ENCODE peak calls at places on chromosomes 6 and 20, in four cellular contexts. L, Q, E and J are unnamed samples.

GRCh38 chr6:157240059-157240959 is 83.0 kb downstream of the TMEM242 start:
- DNase-seq in L (peak; percentile 33), Q (peak; percentile 60), E (no peak), J (peak; percentile 71)

GRCh38 chr20:38730989-38731737 is 6.9 kb downstream of the SLC32A1 start:
- DNase-seq in L (peak; percentile 60), Q (peak; percentile 66), E (no peak), J (peak; percentile 48)

GRCh38 chr6:22173311-22173710 is 123.5 kb downstream of the PRL start:
- DNase-seq in L (no peak), Q (no peak), E (no peak), J (no peak)

GRCh38 chr6:130111031-130111430 is 92.7 kb downstream of the L3MBTL3 start:
- DNase-seq in L (peak; percentile 8), Q (no peak), E (no peak), J (peak; percentile 4)

GRCh38 chr6:80094017-80094416 is 12.5 kb upstream of the BCKDHB start:
- DNase-seq in L (peak; percentile 46), Q (peak; percentile 49), E (no peak), J (peak; percentile 49)

GRCh38 chr6:150395388-150396009 is 26.7 kb downstream of the IYD start:
- DNase-seq in L (peak; percentile 65), Q (peak; percentile 67), E (no peak), J (peak; percentile 65)

GRCh38 chr20:9075264-9076095 is 6.6 kb downstream of the PLCB4 start:
- DNase-seq in L (no peak), Q (no peak), E (no peak), J (no peak)

GRCh38 chr6:52389626-52390360 is 27.8 kb downstream of the PAQR8 start:
- DNase-seq in L (peak; percentile 44), Q (peak; percentile 91), E (no peak), J (peak; percentile 52)

GRCh38 chr6:35757461-35758123 is 18.8 kb upstream of the CLPSL2 start:
- DNase-seq in L (peak; percentile 70), Q (peak; percentile 38), E (no peak), J (peak; percentile 38)

GRCh38 chr6:158666637-158667359 is 16.9 kb downstream of the SYTL3 start:
- DNase-seq in L (peak; percentile 71), Q (no peak), E (no peak), J (peak; percentile 22)

GRCh38 chr6:34888874-34889555 is at the start of gene ANKS1A:
- DNase-seq in L (peak; percentile 38), Q (peak; percentile 89), E (peak; percentile 8), J (peak; percentile 19)

GRCh38 chr6:89689732-89690131 is 51.2 kb upstream of the LYRM2 start:
- DNase-seq in L (no peak), Q (no peak), E (no peak), J (no peak)

GRCh38 chr6:79869600-79870084 is 77.7 kb downstream of the ELOVL4 start:
- DNase-seq in L (peak; percentile 75), Q (peak; percentile 71), E (peak; percentile 11), J (peak; percentile 62)

GRCh38 chr20:25274891-25275812 is 27.3 kb downstream of the PYGB start:
- DNase-seq in L (no peak), Q (no peak), E (no peak), J (no peak)

GRCh38 chr20:59721386-59721785 is 117.0 kb downstream of the PHACTR3 start:
- DNase-seq in L (no peak), Q (no peak), E (no peak), J (no peak)

GRCh38 chr6:119310486-119311036 is 39.0 kb downstream of the MAN1A1 start:
- DNase-seq in L (peak; percentile 42), Q (peak; percentile 19), E (no peak), J (peak; percentile 20)

GRCh38 chr6:137402143-137402542 is 92.1 kb downstream of the OLIG3 start:
- DNase-seq in L (no peak), Q (no peak), E (no peak), J (no peak)

GRCh38 chr6:145688493-145688905 is 46.8 kb downstream of the EPM2A start:
- DNase-seq in L (peak; percentile 25), Q (peak; percentile 71), E (no peak), J (peak; percentile 27)

GRCh38 chr6:98839788-98840361 is 5.5 kb downstream of the POU3F2 start:
- DNase-seq in L (peak; percentile 33), Q (peak; percentile 41), E (no peak), J (peak; percentile 29)

GRCh38 chr6:26538572-26538902 is 371 bp downstream of the HMGN4 start:
- DNase-seq in L (no peak), Q (peak; percentile 19), E (no peak), J (peak; percentile 31)

GRCh38 chr6:80348263-80348662 is 241.8 kb downstream of the BCKDHB start:
- DNase-seq in L (no peak), Q (no peak), E (no peak), J (peak; percentile 15)

GRCh38 chr6:139370047-139370706 is 4.3 kb downstream of the CITED2 start:
- DNase-seq in L (peak; percentile 79), Q (peak; percentile 12), E (no peak), J (peak; percentile 80)

GRCh38 chr6:169072127-169073042 is 181.3 kb downstream of the THBS2 start:
- DNase-seq in L (no peak), Q (no peak), E (no peak), J (no peak)

GRCh38 chr6:149566372-149567193 is at the start of gene GINM1:
- DNase-seq in L (peak; percentile 36), Q (peak; percentile 45), E (no peak), J (peak; percentile 31)

GRCh38 chr20:23152308-23152892 is 66.3 kb upstream of the CD93 start:
- DNase-seq in L (peak; percentile 78), Q (no peak), E (no peak), J (peak; percentile 90)

GRCh38 chr20:48600470-48600945 is 227.3 kb downstream of the PREX1 start:
- DNase-seq in L (no peak), Q (no peak), E (no peak), J (no peak)

GRCh38 chr6:32153252-32153834 is 598 bp upstream of the PPT2 start:
- DNase-seq in L (no peak), Q (peak; percentile 36), E (no peak), J (peak; percentile 35)

GRCh38 chr6:37244430-37245310 is 12.9 kb upstream of the TBC1D22B start:
- DNase-seq in L (peak; percentile 100), Q (peak; percentile 5), E (no peak), J (peak; percentile 100)

GRCh38 chr6:2839982-2840793 is 1.5 kb downstream of the SERPINB1 start:
- DNase-seq in L (no peak), Q (peak; percentile 48), E (no peak), J (no peak)
- H3K4me3 ChIP-seq in L (peak overlapping the region; percentile 42), Q (peak overlapping the region; percentile 81), E (peak overlapping the region; percentile 74), J (peak overlapping the region; percentile 61)

DNA sequence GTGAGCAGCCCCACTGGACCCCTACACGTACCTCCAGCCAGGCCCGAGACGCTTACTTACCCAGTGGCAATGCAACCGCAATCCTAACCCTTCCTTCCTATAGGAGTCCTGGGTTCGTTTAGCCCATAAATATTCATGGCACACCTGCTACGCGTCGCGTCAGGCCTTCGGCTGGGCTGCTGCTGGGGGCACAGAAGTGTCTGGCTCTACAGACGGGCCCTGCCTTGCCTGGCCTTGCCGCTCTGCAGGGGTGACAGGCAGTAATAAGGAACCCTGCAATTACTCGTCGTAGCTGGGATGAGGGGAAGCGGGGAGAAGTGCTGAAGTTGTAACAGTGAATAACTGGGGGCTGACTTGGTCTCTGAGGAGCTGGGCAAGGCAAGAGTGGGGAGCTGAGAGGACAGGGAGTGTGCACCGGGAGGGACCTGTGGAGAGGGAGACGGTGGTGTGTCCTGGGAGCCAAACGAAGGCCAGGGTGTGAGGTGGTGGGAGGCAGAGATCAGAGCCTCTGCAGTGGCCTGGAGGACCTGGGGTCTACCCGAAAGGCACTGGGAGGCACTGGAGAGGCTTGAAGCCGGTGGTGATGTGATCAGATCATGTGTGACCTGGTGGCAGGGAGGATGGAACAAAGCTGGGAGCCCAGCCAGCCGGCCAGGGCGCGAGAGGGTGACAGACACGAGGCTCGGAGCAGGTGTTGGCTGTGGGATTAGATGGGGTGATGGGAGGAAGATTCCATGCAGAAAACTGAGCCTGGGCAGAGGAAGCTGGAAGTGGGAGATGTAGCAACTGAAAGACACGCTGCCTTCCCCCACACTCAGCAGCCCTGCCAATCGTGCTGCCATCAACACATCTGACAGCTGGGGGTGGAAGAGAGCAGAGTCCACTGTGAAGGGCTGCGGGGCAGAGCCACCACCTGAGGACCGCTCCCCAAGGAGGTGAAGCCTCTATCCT is 36.4 kb downstream of the PSMG4 start:
- DNase-seq in L (no peak), Q (peak; percentile 20), E (no peak), J (no peak)
- TF ChIP-seq CTCF in L (peak; percentile 10), Q (peak; percentile 41), E (no peak), J (peak; percentile 2)

GRCh38 chr6:127514396-127515227 is 4.5 kb downstream of the MTCL3 start:
- DNase-seq in L (peak; percentile 67), Q (no peak), E (no peak), J (peak; percentile 36)

GRCh38 chr6:127513425-127513824 is 5.7 kb downstream of the MTCL3 start:
- DNase-seq in L (no peak), Q (no peak), E (no peak), J (no peak)

GRCh38 chr6:127515794-127516675 is 3.1 kb downstream of the MTCL3 start:
- DNase-seq in L (peak; percentile 64), Q (peak; percentile 32), E (no peak), J (peak; percentile 53)

GRCh38 chr6:127516676-127517273 is 2.4 kb downstream of the MTCL3 start:
- DNase-seq in L (peak; percentile 56), Q (peak; percentile 56), E (no peak), J (no peak)

DNA sequence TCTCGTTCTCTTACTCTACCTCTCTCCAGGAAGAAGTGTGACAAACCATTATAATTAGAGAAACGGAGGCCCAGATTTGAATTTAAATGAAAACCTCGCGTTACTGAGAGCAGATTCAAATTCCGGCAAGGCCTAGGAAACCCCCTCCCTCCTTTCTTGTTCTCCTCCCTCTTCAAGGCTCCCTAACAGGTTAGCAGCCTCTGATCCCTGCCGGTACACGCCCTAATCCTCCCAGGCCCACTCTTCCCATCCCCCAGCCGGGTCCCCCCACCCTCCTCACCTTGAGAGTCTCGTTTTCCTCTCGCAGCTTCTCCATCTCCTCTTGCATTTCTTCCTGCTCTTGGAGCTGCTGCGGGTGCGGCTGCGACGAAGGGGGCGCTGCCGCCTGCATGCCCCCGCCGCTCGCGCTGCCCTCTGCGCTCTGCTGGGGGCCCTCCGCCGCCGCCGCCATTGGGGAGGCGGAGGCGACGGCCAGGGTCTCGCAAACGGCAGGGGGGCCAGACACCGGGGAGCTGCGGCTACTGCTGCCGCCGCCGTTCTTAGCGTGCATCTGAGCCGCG is 3.8 kb downstream of the MTCL3 start:
- DNase-seq in L (peak; percentile 33), Q (no peak), E (no peak), J (peak; percentile 14)
- H3K4me3 ChIP-seq in L (peak overlapping the region; percentile 69), Q (peak overlapping the region; percentile 66), E (peak overlapping the region; percentile 64), J (peak overlapping the region; percentile 74)

GRCh38 chr20:44743080-44743701 is 2.5 kb upstream of the KCNK15 start:
- DNase-seq in L (no peak), Q (no peak), E (no peak), J (no peak)
- TF ChIP-seq CTCF in L (no peak), Q (no peak), E (no peak), J (no peak)

GRCh38 chr20:35176132-35176531 is 4.3 kb downstream of the PROCR start:
- DNase-seq in L (no peak), Q (no peak), E (no peak), J (no peak)

GRCh38 chr20:35173576-35174192 is 1.8 kb downstream of the PROCR start:
- DNase-seq in L (no peak), Q (no peak), E (no peak), J (peak; percentile 52)

GRCh38 chr20:35171753-35172433 is at the start of gene PROCR:
- DNase-seq in L (peak; percentile 93), Q (peak; percentile 97), E (no peak), J (peak; percentile 93)

GRCh38 chr20:35172434-35172806 is 548 bp downstream of the PROCR start:
- DNase-seq in L (no peak), Q (no peak), E (no peak), J (no peak)

GRCh38 chr20:35174458-35175216 is 2.8 kb downstream of the PROCR start:
- DNase-seq in L (no peak), Q (no peak), E (no peak), J (no peak)
- H3K4me3 ChIP-seq in L (no peak overlapping the region), Q (no peak overlapping the region), E (no peak overlapping the region), J (no peak overlapping the region)

GRCh38 chr20:2873010-2873746 is at the start of gene PTPRA:
- DNase-seq in L (peak; percentile 92), Q (peak; percentile 95), E (peak; percentile 64), J (peak; percentile 87)
- TF ChIP-seq CTCF in L (no peak), Q (no peak), E (no peak), J (peak; percentile 9)